ENCODE peak calls at places on chromosomes 7 and 10, in four cellular contexts. N, K, B and A are unnamed samples.

GRCh38 chr10:116257785-116258184 is 15.2 kb downstream of the GFRA1 start:
- DNase-seq in K (no peak), B (no peak), N (no peak), A (no peak)

GRCh38 chr7:20218261-20218660 is 1.1 kb upstream of the MACC1 start:
- DNase-seq in B (peak; percentile 69), K (no peak), N (peak; percentile 60), A (no peak)

GRCh38 chr7:142348100-142348499 is 90.2 kb upstream of the PRSS58 start:
- DNase-seq in B (no peak), K (peak; percentile 43), N (no peak), A (no peak)

GRCh38 chr7:145698526-145699262 is 417.9 kb upstream of the CNTNAP2 start:
- DNase-seq in B (no peak), N (no peak), K (no peak), A (no peak)

GRCh38 chr10:22325272-22325947 is 4.5 kb downstream of the BMI1 start:
- DNase-seq in N (peak; percentile 88), K (peak; percentile 74), B (peak; percentile 60), A (peak; percentile 67)

GRCh38 chr10:34681933-34682332 is 133.2 kb downstream of the PARD3 start:
- DNase-seq in N (peak; percentile 44), K (no peak), B (no peak), A (peak; percentile 25)

GRCh38 chr10:29543715-29544114 is 91.1 kb downstream of the SVIL start:
- DNase-seq in N (no peak), B (no peak), K (no peak), A (no peak)

GRCh38 chr7:76383089-76383944 is 24.5 kb upstream of the YWHAG start:
- DNase-seq in K (no peak), B (no peak), N (peak; percentile 90), A (no peak)

GRCh38 chr10:123633106-123633505 is 33.0 kb upstream of the GPR26 start:
- DNase-seq in N (no peak), K (no peak), B (no peak), A (no peak)

GRCh38 chr7:66668677-66669076 is 40.0 kb downstream of the KCTD7 start:
- DNase-seq in N (no peak), B (no peak), K (no peak), A (no peak)

GRCh38 chr7:40283391-40283790 is 148.6 kb downstream of the SUGCT start:
- DNase-seq in K (no peak), B (no peak), N (no peak), A (no peak)

GRCh38 chr10:132829403-132829802 is 43.5 kb upstream of the NKX6-2 start:
- DNase-seq in K (no peak), B (no peak), N (no peak), A (no peak)

GRCh38 chr10:123637326-123637880 is 28.8 kb upstream of the GPR26 start:
- DNase-seq in K (no peak), N (no peak), B (peak; percentile 46), A (no peak)

GRCh38 chr7:121401896-121402295 is 5.8 kb upstream of the FAM3C start:
- DNase-seq in K (no peak), N (no peak), B (no peak), A (no peak)

GRCh38 chr10:124185074-124185473 is 91.7 kb upstream of the CHST15 start:
- DNase-seq in K (no peak), B (peak; percentile 77), N (peak; percentile 22), A (no peak)

GRCh38 chr10:97138174-97138573 is 47.6 kb downstream of the SLIT1 start:
- DNase-seq in B (no peak), K (no peak), N (peak; percentile 43), A (no peak)

GRCh38 chr10:123160311-123160980 is 6.2 kb downstream of the BUB3 start:
- DNase-seq in K (peak; percentile 38), B (no peak), N (no peak), A (no peak)

GRCh38 chr7:2665359-2665791 is 22.6 kb upstream of the AMZ1 start:
- DNase-seq in K (no peak), B (no peak), N (no peak), A (no peak)

GRCh38 chr7:103811997-103812396 is 177.5 kb downstream of the RELN start:
- DNase-seq in K (no peak), N (peak; percentile 7), B (peak; percentile 6), A (no peak)

GRCh38 chr7:76330673-76331072 is 28.1 kb downstream of the YWHAG start:
- DNase-seq in K (no peak), B (no peak), N (peak; percentile 48), A (no peak)

GRCh38 chr10:61299156-61299555 is 154.0 kb downstream of the TMEM26 start:
- DNase-seq in K (no peak), B (no peak), N (no peak), A (no peak)

GRCh38 chr7:41656357-41656756 is 46.5 kb downstream of the INHBA start:
- DNase-seq in N (no peak), K (no peak), B (no peak), A (no peak)

GRCh38 chr7:18144171-18144570 is 116.5 kb upstream of the PRPS1L1 start:
- DNase-seq in N (no peak), B (no peak), K (no peak), A (no peak)
- H3K9ac ChIP-seq in N (no peak overlapping the region), B (no peak overlapping the region), K (no peak overlapping the region), A (no peak overlapping the region)

DNA sequence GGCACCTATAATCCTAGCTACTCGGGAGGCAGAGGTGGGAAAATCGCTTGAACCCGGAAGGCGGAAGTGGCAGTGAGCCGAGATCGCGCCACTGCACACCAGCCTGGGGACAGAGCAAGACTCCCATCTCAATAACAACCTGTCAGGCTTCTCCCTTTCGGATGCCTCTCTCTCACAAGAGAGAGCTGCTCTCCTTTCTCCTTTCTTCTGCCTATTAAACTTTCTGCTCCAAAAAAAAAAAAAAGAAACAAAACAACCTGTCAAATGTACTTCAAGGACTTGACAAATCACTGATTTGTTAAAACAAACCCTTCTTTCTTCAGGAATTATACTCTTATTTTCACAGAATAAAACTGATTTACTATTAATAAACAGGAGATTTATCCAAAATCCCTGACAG is 3.6 kb downstream of the PSAP start:
- DNase-seq in N (no peak), B (no peak), K (peak; percentile 38), A (no peak)
- H3K79me2 ChIP-seq in N (peaks cover 75% of the 10 kb centered on the region), B (peaks cover 86% of the 10 kb centered on the region), K (peaks cover 91% of the 10 kb centered on the region), A (no peaks in the 10 kb centered on the region)

GRCh38 chr7:93120981-93121549 is 3.3 kb upstream of the SAMD9 start:
- DNase-seq in N (no peak), B (no peak), K (no peak), A (no peak)
- H3K9ac ChIP-seq in N (no peak overlapping the region), B (no peak overlapping the region), K (no peak overlapping the region), A (no peak overlapping the region)

DNA sequence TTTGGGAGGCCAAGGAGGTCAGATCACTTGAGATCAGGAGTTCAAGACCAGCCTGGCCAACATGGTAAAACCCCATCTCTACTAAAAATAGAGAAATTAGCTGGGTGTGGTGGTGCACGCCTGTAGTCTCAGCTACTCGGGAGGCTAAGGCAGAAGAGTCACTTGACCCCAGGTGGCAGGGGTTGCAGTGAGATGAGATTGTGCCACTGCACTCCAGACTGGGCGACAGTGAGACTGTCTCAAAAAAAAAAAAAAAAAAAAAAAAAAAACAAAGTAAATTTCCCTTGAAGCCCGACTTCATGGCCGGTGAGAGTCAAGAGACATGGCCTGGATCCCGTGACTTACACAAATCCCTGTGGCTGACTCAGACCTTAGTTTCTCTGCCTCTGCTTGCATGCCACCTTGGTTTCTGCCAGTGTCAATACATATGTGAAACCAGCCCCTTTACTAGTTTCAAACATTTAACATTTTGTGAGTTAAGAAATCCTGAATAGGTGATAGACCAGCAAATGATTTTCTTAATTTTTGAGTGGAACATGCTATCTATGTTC is 62.8 kb downstream of the ZEB1 start:
- DNase-seq in N (no peak), B (peak; percentile 50), K (no peak), A (no peak)
- H3K79me2 ChIP-seq in N (no peaks in the 10 kb centered on the region), B (no peaks in the 10 kb centered on the region), K (peaks cover 100% of the 10 kb centered on the region), A (peaks cover 96% of the 10 kb centered on the region)

GRCh38 chr10:102502337-102503151 is at the start of gene ACTR1A:
- DNase-seq in K (peak; percentile 97), N (peak; percentile 100), B (peak; percentile 100), A (peak; percentile 98)
- H3K9ac ChIP-seq in K (peak within 1 kb of the TSS; percentile 63), N (peak within 1 kb of the TSS; percentile 93), B (peak within 1 kb of the TSS; percentile 81), A (peak within 1 kb of the TSS; percentile 89)

GRCh38 chr7:149199234-149199990 is 4.1 kb downstream of the ZNF282 start:
- DNase-seq in K (no peak), B (no peak), N (no peak), A (no peak)

GRCh38 chr7:149196705-149197171 is 1.4 kb downstream of the ZNF282 start:
- DNase-seq in N (peak; percentile 49), B (peak; percentile 31), K (no peak), A (no peak)

GRCh38 chr7:149196151-149196704 is 882 bp downstream of the ZNF282 start:
- DNase-seq in B (no peak), N (peak; percentile 52), K (peak; percentile 42), A (peak; percentile 67)

GRCh38 chr7:149197675-149198074 is 2.3 kb downstream of the ZNF282 start:
- DNase-seq in B (peak; percentile 73), K (no peak), N (no peak), A (no peak)

GRCh38 chr7:149198161-149198816 is 2.9 kb downstream of the ZNF282 start:
- DNase-seq in K (no peak), N (no peak), B (no peak), A (no peak)
- H3K79me2 ChIP-seq in K (peaks cover 69% of the 10 kb centered on the region), N (peaks cover 27% of the 10 kb centered on the region), B (peaks cover 70% of the 10 kb centered on the region), A (peaks cover 64% of the 10 kb centered on the region)

GRCh38 chr7:44667190-44667589 is 60.8 kb downstream of the OGDH start:
- DNase-seq in B (no peak), K (no peak), N (no peak), A (no peak)

GRCh38 chr7:44666566-44666965 is 60.1 kb downstream of the OGDH start:
- DNase-seq in N (no peak), B (no peak), K (no peak), A (no peak)

GRCh38 chr7:44661233-44661632 is 54.8 kb downstream of the OGDH start:
- DNase-seq in K (no peak), N (no peak), B (no peak), A (no peak)

GRCh38 chr7:44664756-44665461 is 58.5 kb downstream of the OGDH start:
- DNase-seq in B (no peak), K (no peak), N (no peak), A (no peak)

DNA sequence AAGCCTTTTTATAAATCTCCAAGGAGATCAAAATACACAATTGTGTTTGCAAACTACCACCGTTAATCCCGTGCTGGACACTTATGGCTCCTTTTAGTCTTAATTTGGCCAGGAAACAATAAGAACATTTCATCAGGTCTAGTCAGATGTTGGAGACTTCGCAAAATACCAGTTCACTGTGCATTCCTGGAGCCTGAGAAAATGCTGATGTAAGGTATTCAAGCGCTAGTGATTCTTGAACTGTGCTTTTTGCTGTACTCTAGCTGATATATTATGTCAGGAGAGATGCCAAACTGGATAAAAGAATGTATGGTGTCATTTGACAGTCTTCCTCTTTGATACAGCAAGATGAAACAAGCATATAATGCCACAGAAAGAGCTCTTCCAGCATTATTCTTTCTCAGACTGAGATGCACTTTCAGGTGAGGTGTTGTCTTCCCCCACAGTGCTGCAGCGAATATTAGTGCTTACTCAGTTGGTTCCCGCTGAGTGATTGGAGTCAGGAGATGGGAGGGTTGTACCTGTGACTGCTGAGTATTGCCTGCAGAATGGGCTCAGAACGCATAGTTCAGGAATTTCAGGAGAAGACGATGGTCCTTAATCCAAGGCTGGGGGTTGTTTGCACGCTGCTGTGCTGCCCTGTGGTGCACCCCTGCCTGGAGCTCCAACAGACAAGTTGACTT is 59.2 kb downstream of the OGDH start:
- DNase-seq in B (peak; percentile 39), N (peak; percentile 5), K (no peak), A (no peak)
- H3K9ac ChIP-seq in B (no peak overlapping the region), N (no peak overlapping the region), K (no peak overlapping the region), A (no peak overlapping the region)